ENCODE peak calls at places on chromosomes 4 and X, in seven cellular contexts. Y is activated effector memory CD4-positive, alpha-beta T cell treated with Interleukin-2 at 50 U/mL for 16 hours; H is activated T-cell treated with anti-CD3 and anti-CD28 coated beads for 1 hour; R is activated T-helper 1 cell treated with anti-CD3 and anti-CD28 coated beads, Interleukin-12 subunit alpha, Interleukin-12 subunit beta, Interleukin-2, Interleukin-4 antibody, amounts not matched to agents 30 ng/mL and 10 ng/mL and 1 ng/mL, durations not matched to agents 14 hours and 24 hours and 36 hours; Q is activated naive CD4-positive, alpha-beta T cell treated with anti-CD3 and anti-CD28 coated beads for 36 hours; V is CD8-positive, alpha-beta memory T cell; E is kidney epithelial cell. K is an unnamed sample.

GRCh38 chr4:5865896-5866599 is 26.8 kb downstream of the CRMP1 start:
- DNase-seq in Y (no peak), Q (peak; percentile 23), V (no peak), R (peak; percentile 29), E (no peak), H (no peak), K (peak; percentile 28)

GRCh38 chrX:110853610-110854009 is 58.0 kb upstream of the CHRDL1 start:
- DNase-seq in H (no peak), Q (no peak), R (no peak), V (no peak), E (no peak), Y (no peak), K (peak; percentile 12)

GRCh38 chrX:24026403-24026801 is 584 bp downstream of the KLHL15 start:
- DNase-seq in Y (no peak), V (no peak), Q (peak; percentile 6), H (no peak), R (no peak), E (no peak), K (no peak)

GRCh38 chr4:176920694-176921093 is 128.0 kb upstream of the VEGFC start:
- DNase-seq in Y (no peak), R (no peak), V (no peak), E (peak; percentile 31), Q (no peak), H (no peak), K (no peak)

GRCh38 chr4:153344131-153345010 is at the start of gene MND1:
- DNase-seq in H (peak; percentile 89), R (peak; percentile 90), V (peak; percentile 83), Y (peak; percentile 85), E (no peak), Q (peak; percentile 94), K (peak; percentile 72)

GRCh38 chr4:121462660-121463261 is 81.9 kb upstream of the QRFPR start:
- DNase-seq in E (peak; percentile 25), H (peak; percentile 7), R (peak; percentile 31), Y (no peak), V (peak; percentile 11), Q (peak; percentile 69), K (peak; percentile 2)

GRCh38 chrX:147180886-147181285 is 366.3 kb upstream of the CXorf51A start:
- DNase-seq in Q (no peak), V (no peak), R (no peak), Y (no peak), E (no peak), H (no peak), K (no peak)

GRCh38 chr4:143700420-143701352 is at the start of gene FREM3:
- DNase-seq in E (no peak), V (no peak), H (no peak), R (no peak), Y (no peak), Q (no peak), K (no peak)

GRCh38 chrX:81120936-81121351 is 80.8 kb downstream of the HMGN5 start:
- DNase-seq in E (peak; percentile 14), H (peak; percentile 9), Q (peak; percentile 57), Y (peak; percentile 10), R (no peak), V (peak; percentile 29), K (peak; percentile 20)

GRCh38 chrX:126339926-126340325 is 173.8 kb upstream of the DCAF12L2 start:
- DNase-seq in R (no peak), Q (no peak), H (no peak), E (no peak), Y (no peak), V (no peak), K (no peak)

GRCh38 chr4:2797545-2798305 is 4.8 kb downstream of the SH3BP2 start:
- DNase-seq in Y (no peak), V (peak; percentile 34), Q (peak; percentile 52), H (no peak), E (no peak), R (no peak), K (peak; percentile 48)

GRCh38 chr4:122898370-122899150 is 23.8 kb downstream of the NUDT6 start:
- DNase-seq in V (no peak), E (peak; percentile 84), R (no peak), H (no peak), Y (no peak), Q (no peak), K (no peak)

GRCh38 chr4:113639311-113639710 is 122.2 kb downstream of the CAMK2D start:
- DNase-seq in V (no peak), E (no peak), Y (no peak), H (no peak), Q (peak; percentile 20), R (no peak), K (no peak)

GRCh38 chrX:155747520-155747919 is 133.6 kb upstream of the VAMP7 start:
- DNase-seq in E (no peak), V (no peak), Y (no peak), R (no peak), H (no peak), Q (no peak), K (peak; percentile 14)

GRCh38 chr4:16203083-16203482 is 23.2 kb downstream of the TAPT1 start:
- DNase-seq in H (no peak), R (no peak), Q (no peak), V (no peak), E (no peak), Y (no peak), K (no peak)

GRCh38 chr4:147019061-147019460 is 73.4 kb upstream of the TTC29 start:
- DNase-seq in Q (peak; percentile 77), Y (peak; percentile 12), V (peak; percentile 11), E (peak; percentile 14), H (peak; percentile 35), R (peak; percentile 11), K (peak; percentile 6)

GRCh38 chr4:5448286-5448685 is 260.1 kb downstream of the EVC2 start:
- DNase-seq in E (no peak), H (no peak), V (no peak), Q (no peak), R (no peak), Y (no peak), K (no peak)

GRCh38 chrX:9517062-9517461 is 52.2 kb downstream of the TBL1X start:
- DNase-seq in R (no peak), V (no peak), H (no peak), Q (no peak), Y (no peak), E (no peak), K (no peak)

GRCh38 chr4:151169223-151169622 is 69.8 kb downstream of the RPS3A start:
- DNase-seq in E (peak; percentile 67), H (no peak), Y (no peak), R (no peak), V (no peak), Q (no peak), K (no peak)

GRCh38 chr4:177450421-177451107 is 8.3 kb upstream of the AGA start:
- DNase-seq in R (no peak), Y (no peak), E (no peak), H (no peak), Q (no peak), V (no peak), K (peak; percentile 79)

GRCh38 chr4:77025643-77026321 is 50.0 kb downstream of the CCNI start:
- DNase-seq in Y (no peak), Q (peak; percentile 31), R (no peak), H (no peak), E (no peak), V (no peak), K (no peak)

GRCh38 chrX:68304602-68305001 is 128.7 kb downstream of the OPHN1 start:
- DNase-seq in E (no peak), V (no peak), Q (no peak), R (no peak), H (no peak), Y (no peak), K (no peak)

GRCh38 chr4:111283066-111283677 is 660.3 kb upstream of the PITX2 start:
- DNase-seq in V (no peak), E (peak; percentile 7), Q (peak; percentile 64), R (no peak), Y (no peak), H (peak; percentile 4), K (peak; percentile 43)

GRCh38 chrX:77556276-77556675 is 109.1 kb downstream of the FGF16 start:
- DNase-seq in E (no peak), H (no peak), R (no peak), Y (no peak), Q (no peak), V (no peak), K (no peak)

GRCh38 chr4:137655286-137655685 is 123.0 kb upstream of the PCDH18 start:
- DNase-seq in Y (no peak), Q (no peak), R (no peak), H (no peak), E (no peak), V (no peak), K (no peak)

GRCh38 chr4:80180743-80181142 is 16.6 kb upstream of the PRDM8 start:
- DNase-seq in R (no peak), Y (no peak), H (no peak), Q (no peak), E (no peak), V (no peak), K (no peak)

GRCh38 chrX:154317391-154318000 is 21.9 kb downstream of the TKTL1 start:
- DNase-seq in Q (no peak), E (no peak), R (no peak), V (no peak), Y (no peak), H (no peak), K (no peak)

GRCh38 chrX:78102100-78102499 is 1.9 kb upstream of the PGK1 start:
- DNase-seq in R (no peak), H (no peak), Q (no peak), Y (no peak), E (no peak), V (no peak), K (no peak)